ENCODE peak calls at places on chromosome 13, in four cellular contexts. N is HL-60, P is GM12878, C is K562. X is an unnamed sample.

GRCh38 chr13:107883561-107884175 is 331.7 kb downstream of the LIG4 start:
- DNase-seq in N (no peak), P (no peak), C (peak), X (no peak)

GRCh38 chr13:59750860-59751259 is 412.9 kb downstream of the DIAPH3 start:
- DNase-seq in N (no peak), P (no peak), C (no peak), X (no peak)

GRCh38 chr13:29847501-29847983 is 2.9 kb downstream of the UBL3 start:
- DNase-seq in N (peak), P (no peak), C (no peak), X (no peak)

GRCh38 chr13:74243637-74244526 is 109.7 kb upstream of the KLF12 start:
- DNase-seq in N (no peak), P (no peak), C (no peak), X (no peak)

GRCh38 chr13:49938921-49939320 is 2.8 kb upstream of the SPRYD7 start:
- DNase-seq in N (no peak), P (no peak), C (no peak), X (no peak)

GRCh38 chr13:24802074-24802473 is 38.1 kb downstream of the RNF17 start:
- DNase-seq in N (no peak), P (no peak), C (peak), X (no peak)

GRCh38 chr13:111919286-111919685 is 147.7 kb upstream of the SOX1 start:
- DNase-seq in N (no peak), P (no peak), C (no peak), X (no peak)

GRCh38 chr13:33218020-33218419 is 67.5 kb downstream of the STARD13 start:
- DNase-seq in N (no peak), P (no peak), C (no peak), X (no peak)

GRCh38 chr13:61563645-61564044 is 148.0 kb upstream of the PCDH20 start:
- DNase-seq in N (no peak), P (no peak), C (no peak), X (no peak)

GRCh38 chr13:95573226-95573625 is 20.7 kb downstream of the CLDN10 start:
- DNase-seq in N (no peak), P (no peak), C (no peak), X (no peak)

GRCh38 chr13:29513002-29513980 is 82.2 kb downstream of the SLC7A1 start:
- DNase-seq in N (no peak), P (no peak), C (no peak), X (no peak)

GRCh38 chr13:78978381-78978998 is 319.5 kb upstream of the OBI1 start:
- DNase-seq in N (peak), P (peak), C (peak), X (peak)

GRCh38 chr13:47794963-47795362 is 206.1 kb downstream of the SUCLA2 start:
- DNase-seq in N (peak), P (no peak), C (peak), X (no peak)

GRCh38 chr13:96159731-96160130 is 69.8 kb downstream of the HS6ST3 start:
- DNase-seq in N (no peak), P (no peak), C (no peak), X (no peak)

GRCh38 chr13:80584785-80585184 is 243.9 kb upstream of the SPRY2 start:
- DNase-seq in N (no peak), P (no peak), C (no peak), X (no peak)

GRCh38 chr13:27634791-27635190 is 13.1 kb downstream of the POLR1D start:
- DNase-seq in N (no peak), P (no peak), C (no peak), X (no peak)

GRCh38 chr13:80742027-80742426 is 401.1 kb upstream of the SPRY2 start:
- DNase-seq in N (no peak), P (no peak), C (no peak), X (no peak)

GRCh38 chr13:102799544-102800144 is 725 bp downstream of the BIVM start:
- DNase-seq in N (peak), P (no peak), C (peak), X (no peak)

GRCh38 chr13:38176664-38177063 is 173.0 kb upstream of the UFM1 start:
- DNase-seq in N (no peak), P (no peak), C (no peak), X (no peak)

GRCh38 chr13:62320731-62321130 is 905.1 kb upstream of the PCDH20 start:
- DNase-seq in N (no peak), P (no peak), C (no peak), X (no peak)

GRCh38 chr13:35992964-35993363 is 138.2 kb downstream of the DCLK1 start:
- DNase-seq in N (no peak), P (no peak), C (no peak), X (no peak)

GRCh38 chr13:35990196-35990595 is 141.0 kb downstream of the DCLK1 start:
- DNase-seq in N (no peak), P (no peak), C (peak), X (no peak)

GRCh38 chr13:35995136-35995535 is 136.0 kb downstream of the DCLK1 start:
- DNase-seq in N (no peak), P (no peak), C (no peak), X (no peak)

GRCh38 chr13:35996360-35996759 is 134.8 kb downstream of the DCLK1 start:
- DNase-seq in N (no peak), P (no peak), C (no peak), X (no peak)

GRCh38 chr13:35994131-35994966 is 136.8 kb downstream of the DCLK1 start:
- DNase-seq in N (no peak), P (no peak), C (no peak), X (no peak)
- TF ChIP-seq SPI1 in N (no peak), P (no peak), C (no peak), X (no peak)

GRCh38 chr13:110726726-110727125 is 13.2 kb downstream of the ING1 start:
- DNase-seq in N (peak), P (no peak), C (no peak), X (no peak)
- TF ChIP-seq SPI1 in N (peak), P (peak), C (peak), X (no peak)

GRCh38 chr13:21944610-21945009 is 273.7 kb downstream of the FGF9 start:
- DNase-seq in N (no peak), P (no peak), C (no peak), X (no peak)

GRCh38 chr13:21945195-21945594 is 274.3 kb downstream of the FGF9 start:
- DNase-seq in N (no peak), P (no peak), C (no peak), X (no peak)

GRCh38 chr13:21949818-21950429 is 279.1 kb downstream of the FGF9 start:
- DNase-seq in N (no peak), P (no peak), C (no peak), X (no peak)

DNA sequence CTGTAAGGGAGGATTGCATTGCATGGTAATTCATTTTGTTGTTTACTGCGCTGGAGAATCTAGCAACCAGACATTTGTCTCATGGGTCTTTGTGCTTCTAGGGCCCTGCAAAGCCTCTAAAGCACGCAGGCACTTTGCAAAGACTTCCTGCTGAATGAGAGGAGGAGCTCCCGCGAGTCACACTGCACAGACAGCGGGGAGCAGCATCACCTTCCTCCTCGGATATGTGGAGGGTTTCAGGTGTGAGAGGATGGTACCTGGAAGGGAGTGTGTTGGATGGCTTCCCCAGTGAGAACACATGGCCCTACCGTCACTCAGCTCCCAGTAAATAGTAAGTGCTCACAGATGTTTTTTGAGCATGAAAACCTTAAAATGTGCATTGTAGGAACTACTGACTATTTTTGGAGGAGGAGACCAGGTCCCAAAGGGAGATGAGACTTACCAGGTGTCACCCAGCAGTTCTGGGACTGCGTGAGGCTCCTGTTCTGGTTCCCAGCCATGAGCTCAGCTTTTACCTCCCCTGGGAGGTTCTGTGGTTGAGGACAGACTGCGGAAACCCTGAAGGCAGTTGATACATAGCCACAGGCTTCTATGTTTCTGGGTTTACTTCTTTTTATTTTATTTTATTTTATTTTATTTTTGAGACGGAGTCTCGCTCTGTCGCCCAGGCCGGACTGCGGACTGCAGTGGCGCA is 278.1 kb downstream of the FGF9 start:
- DNase-seq in N (no peak), P (no peak), C (no peak), X (no peak)
- TF ChIP-seq SPI1 in N (no peak), P (no peak), C (no peak), X (no peak)

GRCh38 chr13:100235311-100235901 is 146.5 kb downstream of the PCCA start:
- DNase-seq in N (peak), P (no peak), C (peak), X (no peak)
- TF ChIP-seq SPI1 in N (no peak), P (peak), C (no peak), X (peak)

DNA sequence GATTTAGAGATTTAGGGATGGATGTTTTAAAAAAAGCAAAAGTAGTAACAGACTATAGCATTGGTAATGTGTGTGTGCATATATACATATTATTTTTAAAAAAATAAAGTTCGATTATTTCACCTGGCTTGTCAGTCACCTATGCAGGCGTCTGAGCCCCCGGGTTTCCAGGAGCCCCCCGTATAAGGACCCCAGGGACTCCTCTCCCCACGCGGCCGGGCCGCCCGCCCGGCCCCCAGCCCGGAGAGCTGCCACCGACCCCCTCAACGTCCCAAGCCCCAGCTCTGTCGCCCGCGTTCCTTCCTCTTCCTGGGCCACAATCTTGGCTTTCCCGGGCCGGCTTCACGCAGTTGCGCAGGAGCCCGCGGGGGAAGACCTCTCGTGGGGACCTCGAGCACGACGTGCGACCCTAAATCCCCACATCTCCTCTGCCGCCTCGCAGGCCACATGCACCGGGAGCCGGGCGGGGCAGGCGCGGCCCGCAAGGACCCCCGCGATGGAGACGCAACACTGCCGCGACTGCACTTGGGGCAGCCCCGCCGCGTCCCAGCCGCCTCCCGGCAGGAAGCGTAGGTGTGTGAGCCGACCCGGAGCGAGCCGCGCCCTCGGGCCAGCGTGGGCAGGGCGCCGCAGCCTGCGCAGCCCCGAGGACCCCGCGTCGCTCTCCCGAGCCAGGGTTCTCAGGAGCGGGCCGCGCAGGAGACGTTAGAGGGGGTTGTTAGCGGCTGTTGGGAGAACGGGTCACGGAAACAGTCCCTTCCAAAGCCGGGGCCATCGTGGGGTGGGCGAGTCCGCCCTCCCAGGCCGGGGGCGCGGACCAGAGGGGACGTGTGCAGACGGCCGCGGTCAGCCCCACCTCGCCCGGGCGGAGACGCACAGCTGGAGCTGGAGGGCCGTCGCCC is 840 bp upstream of the CCNA1 start:
- DNase-seq in N (no peak), P (no peak), C (no peak), X (no peak)
- TF ChIP-seq SPI1 in N (no peak), P (no peak), C (no peak), X (no peak)

DNA sequence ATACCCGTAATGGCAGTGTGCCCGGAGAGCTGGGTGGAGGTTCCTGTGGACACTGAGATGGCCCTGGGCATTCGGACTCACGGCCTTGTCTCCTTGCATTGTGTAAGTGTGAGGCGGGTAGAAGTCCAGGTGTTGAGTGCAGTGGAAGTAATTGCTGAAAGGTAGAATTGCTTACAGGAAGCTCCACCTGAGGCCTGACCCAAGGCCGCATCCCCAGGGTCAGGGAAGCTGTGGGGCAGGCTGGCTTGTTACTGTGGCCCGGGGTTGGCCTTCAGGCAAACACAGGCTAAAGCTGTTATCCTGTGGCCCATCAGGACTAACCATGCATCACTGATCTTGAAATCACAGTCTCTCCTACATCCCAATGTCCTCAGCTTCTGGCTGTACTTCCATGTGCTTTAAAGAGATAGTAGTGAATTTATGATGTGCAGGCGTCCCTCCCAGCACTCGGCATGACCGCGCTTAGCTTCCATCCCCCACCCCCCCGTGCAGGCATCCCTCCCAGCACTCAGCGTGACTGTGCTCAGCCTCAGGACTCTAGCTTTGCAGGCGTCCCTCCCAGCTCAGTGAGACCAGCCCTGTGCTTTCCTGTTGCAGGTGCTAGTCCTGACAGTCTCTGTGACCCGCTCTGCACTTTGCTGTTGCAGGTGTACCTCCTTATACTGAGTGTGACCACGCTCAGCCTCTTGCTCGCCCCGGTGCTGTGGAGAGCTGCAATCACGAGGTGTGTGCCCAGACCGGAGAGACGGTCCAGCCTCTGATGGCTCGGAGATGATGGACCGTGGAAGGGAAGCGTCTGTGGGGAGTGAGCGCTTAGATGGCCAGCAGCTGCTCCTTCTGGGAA is 35.6 kb upstream of the TFDP1 start:
- DNase-seq in N (no peak), P (no peak), C (peak), X (no peak)
- TF ChIP-seq SPI1 in N (no peak), P (no peak), C (no peak), X (no peak)

GRCh38 chr13:41107104-41107571 is 25.5 kb downstream of the KBTBD6 start:
- DNase-seq in N (no peak), P (no peak), C (no peak), X (no peak)
- TF ChIP-seq SPI1 in N (no peak), P (no peak), C (no peak), X (no peak)

GRCh38 chr13:97753942-97754670 is 199.4 kb upstream of the IPO5 start:
- DNase-seq in N (no peak), P (no peak), C (peak), X (no peak)
- TF ChIP-seq SPI1 in N (no peak), P (no peak), C (no peak), X (no peak)

DNA sequence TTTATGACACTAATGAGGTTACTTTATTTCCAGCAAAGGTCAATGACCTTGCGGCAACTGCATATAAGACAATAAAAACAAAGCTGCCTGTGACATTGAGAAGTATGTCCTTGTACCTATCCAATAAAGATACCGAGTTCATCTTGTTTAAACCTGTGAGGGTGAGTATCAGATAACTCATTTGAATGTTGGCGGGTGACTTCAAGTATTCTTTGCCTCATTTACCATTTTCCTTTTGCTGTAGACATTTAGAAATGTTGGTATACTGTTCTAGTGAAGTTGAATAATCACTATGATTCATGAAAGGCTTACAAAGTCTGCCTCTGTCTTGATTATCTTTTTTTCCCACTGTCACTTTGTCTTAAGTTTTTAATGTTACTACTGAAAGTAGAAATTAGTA is 65.0 kb downstream of the COG3 start:
- DNase-seq in N (no peak), P (no peak), C (no peak), X (no peak)
- TF ChIP-seq SPI1 in N (no peak), P (no peak), C (no peak), X (no peak)